ENCODE peak calls at places on chromosomes 11 and 22, in seven cellular contexts. M is heart left ventricle, N is psoas muscle, V is astrocyte of the spinal cord, I is type B pancreatic cell, Q is choroid plexus epithelial cell, L is BE2C. F is an unnamed sample.

GRCh38 chr11:10780040-10780439 is 28.7 kb downstream of the EIF4G2 start:
- DNase-seq in M (no peak), N (no peak), V (no peak), I (no peak), Q (no peak), L (no peak), F (no peak)

GRCh38 chr11:101010899-101011298 is 118.7 kb downstream of the PGR start:
- DNase-seq in M (no peak), N (no peak), V (no peak), I (no peak), Q (peak; percentile 14), L (no peak), F (no peak)

GRCh38 chr11:12119502-12119901 is 9.1 kb downstream of the MICAL2 start:
- DNase-seq in M (no peak), N (no peak), V (no peak), I (no peak), Q (no peak), L (no peak), F (no peak)

GRCh38 chr22:46225631-46226030 is 24.5 kb downstream of the CDPF1 start:
- DNase-seq in M (no peak), N (no peak), V (no peak), I (no peak), Q (no peak), L (no peak), F (no peak)

GRCh38 chr11:71171024-71171423 is 81.4 kb downstream of the SHANK2 start:
- DNase-seq in M (no peak), N (no peak), V (no peak), I (no peak), Q (no peak), L (no peak), F (no peak)

GRCh38 chr11:108871152-108871551 is 206.3 kb downstream of the DDX10 start:
- DNase-seq in M (peak; percentile 20), N (no peak), V (peak; percentile 81), I (no peak), Q (peak; percentile 88), L (peak; percentile 51), F (peak; percentile 50)

GRCh38 chr11:75344761-75345454 is 6.6 kb downstream of the ARRB1 start:
- DNase-seq in M (no peak), N (no peak), V (no peak), I (no peak), Q (no peak), L (no peak), F (no peak)

GRCh38 chr11:105033344-105033743 is 1.6 kb downstream of the CASP1 start:
- DNase-seq in M (no peak), N (no peak), V (no peak), I (no peak), Q (no peak), L (no peak), F (no peak)

GRCh38 chr22:23750374-23750743 is 553 bp downstream of the ZNF70 start:
- DNase-seq in M (no peak), N (no peak), V (no peak), I (no peak), Q (no peak), L (no peak), F (no peak)

GRCh38 chr11:32527191-32527590 is 56.4 kb upstream of the EIF3M start:
- DNase-seq in M (no peak), N (no peak), V (peak; percentile 3), I (no peak), Q (no peak), L (no peak), F (no peak)

GRCh38 chr22:48721394-48721666 is 1106.3 kb downstream of the BRD1 start:
- DNase-seq in M (no peak), N (no peak), V (no peak), I (no peak), Q (no peak), L (no peak), F (no peak)

GRCh38 chr22:48718818-48719500 is 1108.7 kb downstream of the BRD1 start:
- DNase-seq in M (no peak), N (no peak), V (no peak), I (no peak), Q (no peak), L (no peak), F (no peak)

GRCh38 chr22:48717883-48718817 is 1109.5 kb downstream of the BRD1 start:
- DNase-seq in M (no peak), N (no peak), V (no peak), I (no peak), Q (no peak), L (no peak), F (no peak)

GRCh38 chr22:48720662-48721393 is 1106.8 kb downstream of the BRD1 start:
- DNase-seq in M (no peak), N (no peak), V (no peak), I (no peak), Q (no peak), L (no peak), F (no peak)

DNA sequence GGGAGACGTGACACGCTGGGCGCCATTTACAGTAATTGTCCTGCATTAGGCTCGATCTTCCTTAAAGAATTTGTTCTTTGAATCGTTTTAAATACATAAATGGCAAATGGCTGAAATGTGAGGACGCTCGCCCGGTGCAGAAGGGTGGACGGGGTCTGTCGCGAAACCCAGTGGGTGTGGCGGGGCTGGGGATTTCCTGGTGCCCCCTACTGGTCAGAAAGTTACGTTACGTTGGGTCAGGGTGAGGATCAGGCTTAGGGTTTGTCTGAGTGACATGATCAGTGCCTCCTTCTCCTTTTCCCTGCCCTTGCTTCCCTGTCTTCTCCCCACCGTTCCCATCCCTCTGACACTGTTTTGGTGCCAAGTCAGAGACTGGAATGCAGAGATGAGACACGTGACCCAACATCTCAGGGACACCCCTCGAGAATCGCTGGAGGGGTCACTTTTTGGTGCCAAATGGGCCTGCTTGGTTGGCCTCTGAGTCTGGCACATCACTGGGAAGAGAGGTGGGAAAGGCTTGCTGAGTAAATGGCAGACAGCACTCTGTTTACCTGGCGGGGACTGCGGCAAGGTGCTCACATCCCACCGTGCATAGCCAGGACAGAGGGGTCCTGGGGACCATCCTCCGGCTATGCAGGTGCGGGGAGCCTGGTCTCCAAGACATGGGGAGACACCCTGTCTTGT is 1107.6 kb downstream of the BRD1 start:
- DNase-seq in M (no peak), N (no peak), V (no peak), I (no peak), Q (no peak), L (no peak), F (peak; percentile 53)
- TF ChIP-seq CTCF in M (no peak), N (no peak), V (no peak), I (peak; percentile 63), Q (no peak), L (no peak), F (peak; percentile 68)

GRCh38 chr11:36456136-36456535 is 53.9 kb downstream of the TRAF6 start:
- DNase-seq in M (no peak), N (no peak), V (no peak), I (peak; percentile 47), Q (peak; percentile 67), L (no peak), F (no peak)

GRCh38 chr11:36453678-36454077 is 56.4 kb downstream of the TRAF6 start:
- DNase-seq in M (no peak), N (no peak), V (peak; percentile 44), I (peak; percentile 49), Q (peak; percentile 39), L (no peak), F (no peak)

GRCh38 chr11:36454551-36454950 is 55.5 kb downstream of the TRAF6 start:
- DNase-seq in M (no peak), N (no peak), V (no peak), I (peak; percentile 62), Q (no peak), L (no peak), F (no peak)

GRCh38 chr11:36454991-36455611 is 55.0 kb downstream of the TRAF6 start:
- DNase-seq in M (peak; percentile 34), N (no peak), V (peak; percentile 47), I (peak; percentile 62), Q (peak; percentile 40), L (no peak), F (no peak)

DNA sequence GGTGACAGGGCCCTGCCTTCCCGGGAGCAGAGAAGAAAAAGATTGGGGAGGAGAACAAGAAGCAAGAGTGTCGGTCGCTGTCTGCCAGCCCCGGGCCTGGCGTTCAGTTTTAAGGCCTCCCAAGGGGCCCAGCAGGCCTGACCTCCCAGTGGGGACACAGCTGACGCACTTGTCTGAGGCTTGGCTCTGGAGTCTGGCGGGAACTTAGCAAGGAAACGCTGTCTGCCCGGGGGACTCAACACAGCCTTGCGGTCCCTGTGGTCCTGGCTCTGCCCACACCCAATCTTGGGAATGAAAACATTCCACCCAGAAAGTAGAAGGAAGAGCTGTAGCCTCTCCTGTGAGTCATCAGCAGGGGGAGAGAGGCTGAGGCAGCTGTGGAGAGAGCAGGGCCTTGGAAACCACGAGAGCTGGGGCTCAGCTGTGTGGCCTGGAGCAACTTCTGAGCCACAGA is 54.4 kb downstream of the TRAF6 start:
- DNase-seq in M (peak; percentile 88), N (peak; percentile 90), V (peak; percentile 100), I (peak; percentile 64), Q (peak; percentile 97), L (peak; percentile 47), F (no peak)
- TF ChIP-seq CTCF in M (no peak), N (no peak), V (no peak), I (no peak), Q (peak; percentile 34), L (no peak), F (no peak)

GRCh38 chr11:120119121-120119520 is 18.8 kb downstream of the TRIM29 start:
- DNase-seq in M (no peak), N (no peak), V (no peak), I (no peak), Q (no peak), L (no peak), F (no peak)

GRCh38 chr11:120112174-120112796 is 25.6 kb downstream of the TRIM29 start:
- DNase-seq in M (no peak), N (no peak), V (no peak), I (no peak), Q (no peak), L (no peak), F (no peak)

GRCh38 chr11:120116966-120117365 is 20.9 kb downstream of the TRIM29 start:
- DNase-seq in M (no peak), N (no peak), V (no peak), I (no peak), Q (no peak), L (no peak), F (no peak)

GRCh38 chr11:120117991-120118390 is 19.9 kb downstream of the TRIM29 start:
- DNase-seq in M (no peak), N (no peak), V (no peak), I (no peak), Q (no peak), L (no peak), F (no peak)

GRCh38 chr11:120115272-120116000 is 22.5 kb downstream of the TRIM29 start:
- DNase-seq in M (no peak), N (no peak), V (no peak), I (no peak), Q (no peak), L (no peak), F (no peak)
- TF ChIP-seq CTCF in M (no peak), N (no peak), V (peak; percentile 16), I (no peak), Q (peak; percentile 21), L (no peak), F (no peak)

GRCh38 chr22:45163417-45164216 is at the start of gene NUP50:
- DNase-seq in M (peak; percentile 94), N (peak; percentile 99), V (peak; percentile 98), I (peak; percentile 98), Q (peak; percentile 99), L (peak; percentile 98), F (peak; percentile 95)
- TF ChIP-seq CTCF in M (no peak), N (peak; percentile 6), V (no peak), I (no peak), Q (no peak), L (peak; percentile 9), F (no peak)